ENCODE peak calls at places on chromosomes 5 and 9, in four cellular contexts. U, R, T and M are unnamed samples.
A peak's percentile ranks its signal among the peaks of the same experiment; 100 is the strongest.

GRCh38 chr9:22035591-22036011 is 26.5 kb upstream of the CDKN2B start:
- DNase-seq in T (no peak), U (no peak), R (no peak), M (no peak)

GRCh38 chr5:151757233-151758140 is 944 bp downstream of the ATOX1 start:
- DNase-seq in U (no peak), T (no peak), R (no peak), M (peak; percentile 29)

GRCh38 chr5:99378443-99378842 is 449.6 kb upstream of the CHD1 start:
- DNase-seq in U (no peak), R (no peak), T (no peak), M (no peak)

GRCh38 chr5:177434437-177434836 is 8.0 kb downstream of the GRK6 start:
- DNase-seq in T (no peak), U (no peak), R (no peak), M (no peak)

GRCh38 chr9:32644698-32645097 is 9.2 kb upstream of the TAF1L start:
- DNase-seq in R (peak; percentile 65), T (no peak), U (no peak), M (no peak)

GRCh38 chr5:139648205-139649081 is at the start of gene CXXC5:
- DNase-seq in R (peak; percentile 81), T (peak; percentile 79), U (peak; percentile 90), M (peak; percentile 92)

GRCh38 chr9:81632599-81632998 is 56.7 kb downstream of the TLE1 start:
- DNase-seq in R (peak; percentile 54), U (no peak), T (no peak), M (no peak)

GRCh38 chr9:125397736-125398135 is 136.1 kb downstream of the GAPVD1 start:
- DNase-seq in R (no peak), U (no peak), T (no peak), M (no peak)

GRCh38 chr5:139148306-139148705 is 49.9 kb downstream of the SIL1 start:
- DNase-seq in R (no peak), T (no peak), U (no peak), M (no peak)

GRCh38 chr9:99822596-99823391 is 1.1 kb downstream of the NR4A3 start:
- DNase-seq in U (peak; percentile 38), R (peak; percentile 62), T (peak; percentile 38), M (no peak)

GRCh38 chr9:107976767-107977166 is 487.2 kb upstream of the KLF4 start:
- DNase-seq in R (no peak), T (peak; percentile 22), U (peak; percentile 77), M (no peak)

GRCh38 chr5:175263776-175264175 is 180.2 kb downstream of the DRD1 start:
- DNase-seq in R (no peak), T (no peak), U (no peak), M (no peak)

GRCh38 chr9:32578976-32579375 is 6.0 kb upstream of the NDUFB6 start:
- DNase-seq in T (no peak), U (no peak), R (no peak), M (no peak)

GRCh38 chr5:167147879-167148278 is 1143.6 kb upstream of the WWC1 start:
- DNase-seq in R (no peak), T (no peak), U (no peak), M (no peak)

GRCh38 chr5:54738118-54738972 is 220.8 kb downstream of the SNX18 start:
- DNase-seq in R (no peak), U (peak; percentile 83), T (peak; percentile 37), M (no peak)

GRCh38 chr9:5848372-5848882 is 15.5 kb upstream of the ERMP1 start:
- DNase-seq in T (no peak), R (no peak), U (no peak), M (no peak)

GRCh38 chr9:92254401-92255337 is 38.8 kb downstream of the IARS1 start:
- DNase-seq in U (no peak), T (no peak), R (no peak), M (no peak)

GRCh38 chr5:139955616-139956283 is 87.3 kb downstream of the NRG2 start:
- DNase-seq in U (no peak), T (no peak), R (no peak), M (no peak)

GRCh38 chr9:69122086-69122390 is 52.0 kb upstream of the TJP2 start:
- DNase-seq in T (peak; percentile 40), U (peak; percentile 82), R (peak; percentile 20), M (peak; percentile 49)

GRCh38 chr9:82271099-82271498 is 282.5 kb downstream of the SPATA31D1 start:
- DNase-seq in R (no peak), T (no peak), U (no peak), M (no peak)

GRCh38 chr5:90562331-90562730 is 3.7 kb downstream of the ADGRV1 start:
- DNase-seq in U (no peak), T (no peak), R (no peak), M (no peak)

GRCh38 chr9:77954018-77954417 is 77.6 kb downstream of the GNAQ start:
- DNase-seq in R (no peak), T (no peak), U (no peak), M (no peak)

GRCh38 chr9:33295571-33295970 is 5.3 kb downstream of the NFX1 start:
- DNase-seq in T (no peak), U (no peak), R (no peak), M (no peak)

GRCh38 chr9:34659592-34660253 is 2.7 kb downstream of the CCL27 start:
- DNase-seq in R (no peak), T (no peak), U (no peak), M (no peak)

GRCh38 chr5:164048527-164048926 is 543.1 kb downstream of the MAT2B start:
- DNase-seq in T (no peak), U (no peak), R (no peak), M (no peak)

GRCh38 chr9:115121140-115121710 is 3.3 kb upstream of the TNC start:
- DNase-seq in R (no peak), U (no peak), T (no peak), M (no peak)

GRCh38 chr9:115116620-115117284 is 1.2 kb downstream of the TNC start:
- DNase-seq in T (peak; percentile 39), R (no peak), U (no peak), M (no peak)

GRCh38 chr9:115117999-115118470 is at the start of gene TNC:
- DNase-seq in U (peak; percentile 74), R (peak; percentile 2), T (peak; percentile 80), M (no peak)

GRCh38 chr9:115115924-115116323 is 2.0 kb downstream of the TNC start:
- DNase-seq in T (no peak), R (no peak), U (no peak), M (no peak)

DNA sequence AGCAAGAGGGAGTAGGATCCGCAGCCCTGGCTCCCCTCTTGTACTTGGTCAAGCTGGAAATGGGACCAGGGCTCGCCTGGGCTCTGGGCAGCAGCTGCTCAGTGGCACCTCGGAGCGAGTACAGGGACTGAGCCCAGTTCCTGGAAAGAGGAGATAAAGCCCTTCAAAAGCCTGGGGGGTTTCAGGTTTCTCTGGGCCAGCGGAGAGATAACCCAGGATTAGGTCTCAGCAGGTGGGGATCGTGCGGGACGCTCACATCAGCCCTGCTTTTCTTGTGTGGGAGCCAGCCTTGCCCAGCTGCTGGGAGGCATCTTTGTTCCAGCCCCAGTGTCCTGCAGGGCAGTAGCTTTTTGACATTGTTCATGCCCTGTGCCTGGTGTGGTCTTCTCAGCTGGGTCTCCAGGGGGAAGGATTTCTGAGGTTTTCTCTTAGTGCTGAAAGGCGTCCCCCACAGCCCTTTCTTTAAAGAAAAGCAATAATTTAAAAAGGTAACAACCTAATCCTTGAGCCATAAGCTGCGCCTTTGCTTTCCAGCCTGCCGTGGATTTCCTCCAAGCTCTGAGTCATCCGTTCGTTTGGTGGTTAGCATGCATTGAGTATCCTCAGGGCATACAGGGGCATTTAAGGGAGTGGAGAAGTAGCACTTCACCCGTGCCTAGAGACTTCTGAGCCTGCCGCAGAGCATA is 657 bp upstream of the TNC start:
- DNase-seq in U (peak; percentile 43), R (peak; percentile 44), T (peak; percentile 81), M (no peak)
- TF ChIP-seq POLR2A in U (no peak), R (no peak), T (no peak), M (no peak)

DNA sequence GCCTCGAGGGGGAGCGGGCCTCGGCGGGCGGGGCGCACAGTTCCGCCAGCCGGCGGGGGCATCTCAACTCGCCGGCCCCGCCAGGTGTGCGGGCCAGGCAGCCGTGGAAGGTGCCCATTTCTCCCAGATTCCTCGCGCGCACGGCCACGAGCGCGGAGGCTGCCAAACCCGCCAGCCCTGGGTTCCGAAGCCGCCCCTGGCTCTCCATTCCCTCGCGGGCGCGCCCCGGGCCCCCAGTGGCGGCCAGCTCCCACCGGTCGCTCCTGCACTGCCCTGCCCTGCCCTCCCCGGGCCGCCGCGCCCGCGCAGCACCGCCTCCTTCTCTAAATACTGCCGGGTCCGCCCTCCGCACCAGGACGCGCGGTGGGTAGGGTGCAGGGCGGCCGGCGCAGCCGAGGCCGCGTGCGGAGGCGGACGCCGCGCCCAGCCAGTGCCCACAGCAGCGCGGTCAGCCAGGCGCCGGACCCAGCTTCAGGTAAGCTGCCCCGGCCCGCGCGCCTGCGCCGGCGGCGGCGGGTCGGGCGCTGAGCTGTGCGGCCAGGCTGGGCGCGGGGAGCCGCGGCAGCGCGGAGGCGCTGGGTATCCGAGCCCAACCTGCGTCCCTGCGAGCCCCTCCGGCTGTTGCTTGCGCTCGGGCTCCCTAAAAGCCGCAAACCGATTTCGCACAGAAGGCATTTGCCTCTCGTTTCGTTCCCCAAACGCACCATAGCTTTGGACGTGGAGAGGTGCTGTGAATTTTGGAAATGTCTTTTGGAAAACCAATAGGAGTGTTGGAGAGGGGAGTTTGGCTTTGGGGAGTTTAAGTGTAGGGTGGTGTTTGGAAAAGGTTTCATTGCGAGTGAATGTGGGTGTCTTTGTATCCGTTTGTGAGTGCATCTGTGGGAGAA is at the start of gene TMEM171:
- DNase-seq in T (no peak), R (peak; percentile 36), U (no peak), M (no peak)
- TF ChIP-seq POLR2A in T (no peak), R (peak; percentile 60), U (no peak), M (no peak)

DNA sequence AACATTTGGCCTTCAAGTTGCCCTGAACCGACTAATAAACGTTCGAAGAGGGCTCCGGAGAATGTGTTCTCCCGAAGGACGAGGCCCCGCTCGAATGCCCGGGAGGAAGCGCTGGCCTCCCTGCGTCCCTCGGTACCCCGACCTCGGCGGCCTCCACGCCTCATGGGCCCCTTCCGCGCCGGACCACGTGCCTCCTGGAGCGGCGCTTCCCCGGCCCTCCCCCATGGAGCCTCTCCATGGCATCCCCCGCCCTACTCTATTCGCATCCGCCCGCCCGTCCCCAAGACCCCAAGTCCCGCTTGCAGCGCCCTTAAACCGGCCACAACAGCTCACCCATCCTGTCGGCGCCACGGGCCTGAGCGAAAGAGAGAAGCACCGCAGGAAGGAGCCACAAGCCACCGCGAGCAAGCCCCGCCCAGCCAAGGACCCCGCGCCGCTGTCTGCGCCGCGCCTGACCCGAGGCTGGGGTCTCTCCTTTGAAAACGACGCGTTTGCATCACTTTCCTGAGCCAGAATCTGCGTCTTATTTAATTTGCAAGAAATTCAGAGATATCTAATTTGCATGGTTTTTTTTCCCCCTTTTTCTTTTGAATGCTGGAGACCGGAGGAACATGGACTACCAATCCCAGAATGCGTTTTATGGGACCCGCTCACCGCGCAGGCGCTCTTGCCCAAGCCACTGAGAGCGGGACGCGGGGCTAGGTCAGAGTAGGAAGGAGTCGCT is at the start of gene RPS23:
- DNase-seq in R (peak; percentile 93), U (peak; percentile 93), T (peak; percentile 88), M (peak; percentile 54)
- TF ChIP-seq POLR2A in R (peak; percentile 76), U (peak; percentile 73), T (peak; percentile 28), M (peak; percentile 99)

DNA sequence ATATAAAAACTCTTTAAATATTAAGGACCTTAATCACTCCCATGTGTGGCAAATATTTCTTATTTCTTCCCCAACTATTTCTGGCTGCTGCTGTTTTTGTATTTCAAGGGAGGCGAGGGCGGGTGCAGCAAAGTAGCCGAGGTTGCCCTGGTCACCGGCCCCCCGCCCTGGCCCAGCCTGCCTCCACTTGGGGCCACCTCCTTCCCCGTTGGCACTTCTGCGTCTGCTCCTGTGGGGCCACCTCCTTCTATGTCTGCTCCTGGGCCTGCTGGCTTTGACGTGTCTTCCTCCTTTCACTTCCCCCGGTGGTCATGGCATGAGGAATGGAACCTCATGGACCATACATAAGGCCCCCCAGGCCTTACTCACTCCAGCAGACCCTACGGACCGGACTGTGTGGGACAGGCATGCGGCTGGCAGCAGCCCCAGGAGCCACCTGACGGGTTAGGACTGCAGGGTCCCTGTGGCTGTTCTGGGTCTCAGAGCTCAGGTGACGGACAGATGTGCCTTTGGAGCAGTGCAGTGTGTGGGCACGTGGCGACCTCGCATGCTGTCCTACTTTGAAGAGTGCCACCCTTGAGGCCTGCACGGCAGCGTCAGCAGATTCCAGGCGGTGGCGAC is 5.8 kb upstream of the ENTPD8 start:
- DNase-seq in T (no peak), U (peak; percentile 24), R (no peak), M (no peak)
- TF ChIP-seq POLR2A in T (no peak), U (no peak), R (no peak), M (no peak)